ENCODE peak calls at places on chromosome 18, in nine cellular contexts. D is IMR-90; Y is cerebellar cortex; H is stimulated activated CD8-positive, alpha-beta memory T cell treated with anti-CD3 and anti-CD28 coated beads, Interleukin-7, amount 100 ng/mL, for 1 hour; C is stimulated activated CD4-positive, alpha-beta T cell treated with anti-CD3 and anti-CD28 coated beads, Interleukin-4, amount 100 ng/mL, for 48 hours; K is EH; N is RPMI8226; A is endothelial cell; Z is stomach. U is an unnamed sample.

GRCh38 chr18:78762753-78763152 is 216.9 kb upstream of the SALL3 start:
- DNase-seq in H (no peak), N (no peak), C (no peak), Y (no peak), D (no peak), Z (peak), K (no peak), A (no peak), U (no peak)

GRCh38 chr18:11654736-11655604 is 34.1 kb upstream of the GNAL start:
- DNase-seq in C (peak), D (peak), K (peak), Z (peak), A (peak), H (no peak), N (peak), Y (peak), U (peak)

GRCh38 chr18:10518595-10519273 is 7.1 kb upstream of the NAPG start:
- DNase-seq in K (peak), C (no peak), Y (no peak), A (no peak), H (no peak), Z (peak), D (peak), N (peak), U (peak)

GRCh38 chr18:10783941-10784340 is 258.1 kb downstream of the NAPG start:
- DNase-seq in D (no peak), H (no peak), A (no peak), Y (no peak), Z (no peak), N (no peak), K (no peak), C (no peak), U (no peak)

GRCh38 chr18:25726278-25726677 is 364.1 kb downstream of the SS18 start:
- DNase-seq in Y (peak), N (no peak), C (no peak), H (no peak), A (peak), Z (no peak), D (peak), K (peak), U (no peak)

GRCh38 chr18:54558609-54559585 is 32.1 kb upstream of the DYNAP start:
- DNase-seq in Z (no peak), K (peak), Y (peak), N (peak), C (no peak), D (peak), H (no peak), A (peak), U (peak)

GRCh38 chr18:58638446-58638845 is 9.6 kb upstream of the ALPK2 start:
- DNase-seq in D (no peak), N (peak), K (peak), C (no peak), Y (no peak), H (no peak), A (no peak), Z (no peak), U (no peak)

GRCh38 chr18:41347057-41347456 is 608.0 kb upstream of the PIK3C3 start:
- DNase-seq in N (no peak), Z (no peak), Y (no peak), H (no peak), K (peak), D (peak), C (no peak), A (no peak), U (no peak)

GRCh38 chr18:7957297-7957696 is 390.2 kb downstream of the PTPRM start:
- DNase-seq in D (no peak), A (no peak), H (no peak), C (no peak), N (no peak), K (no peak), Z (no peak), Y (no peak), U (no peak)

GRCh38 chr18:58858591-58859468 is 5.8 kb upstream of the ZNF532 start:
- DNase-seq in C (no peak), H (no peak), A (no peak), D (no peak), Y (no peak), Z (no peak), N (no peak), K (peak), U (peak)

U was measured in mucosa of descending colon.